ENCODE peak calls at places on chromosome 15, in eight cellular contexts. V, S, M, Z, F, K, L and P are unnamed samples.

GRCh38 chr15:65337436-65338070 is 33.1 kb downstream of the RNU5B-1 start:
- DNase-seq in L (no peak), S (no peak), K (no peak), V (no peak), M (no peak), Z (no peak), F (no peak), P (no peak)

GRCh38 chr15:30073915-30074314 is 8.8 kb upstream of the GOLGA8J start:
- DNase-seq in V (no peak), M (no peak), F (no peak), S (no peak), L (no peak), Z (no peak), K (no peak), P (no peak)

GRCh38 chr15:74873756-74874424 is 725 bp upstream of the SCAMP2 start:
- DNase-seq in M (no peak), S (no peak), V (peak; percentile 48), Z (no peak), L (no peak), K (no peak), F (no peak), P (peak; percentile 39)

GRCh38 chr15:25450163-25450562 is 11.3 kb upstream of the UBE3A start:
- DNase-seq in V (no peak), M (no peak), F (no peak), Z (no peak), K (no peak), S (peak; percentile 69), L (no peak), P (no peak)

GRCh38 chr15:71271327-71271726 is 156.1 kb downstream of the THSD4 start:
- DNase-seq in F (no peak), S (no peak), M (no peak), Z (no peak), V (no peak), L (no peak), K (no peak), P (no peak)

GRCh38 chr15:62618432-62618831 is 424.1 kb upstream of the TPM1 start:
- DNase-seq in L (no peak), M (no peak), V (no peak), Z (peak; percentile 45), F (peak; percentile 79), S (peak; percentile 80), K (no peak), P (peak; percentile 67)

GRCh38 chr15:63133786-63134185 is 12.1 kb downstream of the LACTB start:
- DNase-seq in V (no peak), Z (no peak), L (no peak), K (no peak), S (no peak), M (no peak), F (no peak), P (peak; percentile 67)

GRCh38 chr15:88896339-88897033 is 1.1 kb upstream of the HAPLN3 start:
- DNase-seq in F (no peak), K (no peak), Z (no peak), S (no peak), M (no peak), L (no peak), V (no peak), P (no peak)

GRCh38 chr15:62549345-62549970 is 384.4 kb upstream of the C2CD4B start:
- DNase-seq in K (no peak), S (peak; percentile 59), V (no peak), L (no peak), Z (no peak), F (no peak), M (peak; percentile 29), P (peak; percentile 75)

GRCh38 chr15:65326109-65326508 is 21.6 kb downstream of the RNU5B-1 start:
- DNase-seq in Z (no peak), S (no peak), M (no peak), L (no peak), V (peak; percentile 58), F (no peak), K (no peak), P (peak; percentile 13)

GRCh38 chr15:45129651-45130129 is at the start of the genes DUOX1 and DUOXA1:
- DNase-seq in S (peak; percentile 56), M (peak; percentile 16), V (no peak), Z (no peak), F (no peak), K (no peak), L (peak; percentile 94), P (no peak)

GRCh38 chr15:66995257-66995656 is 70.1 kb upstream of the SMAD3 start:
- DNase-seq in K (no peak), M (no peak), F (no peak), Z (no peak), S (peak; percentile 30), L (no peak), V (no peak), P (peak; percentile 54)

GRCh38 chr15:59154268-59154667 is 49.3 kb downstream of the CCNB2 start:
- DNase-seq in F (no peak), M (no peak), V (no peak), L (no peak), K (no peak), S (no peak), Z (no peak), P (no peak)

GRCh38 chr15:99706557-99707303 is 26.5 kb downstream of the LYSMD4 start:
- DNase-seq in S (no peak), K (no peak), F (no peak), V (no peak), L (no peak), Z (no peak), M (no peak), P (peak; percentile 26)

GRCh38 chr15:40793216-40793989 is 13.5 kb upstream of the ZFYVE19 start:
- DNase-seq in L (no peak), K (no peak), F (peak; percentile 91), V (no peak), Z (peak; percentile 81), M (peak; percentile 92), S (peak; percentile 98), P (peak; percentile 96)

GRCh38 chr15:98443483-98443882 is 204.9 kb upstream of the IGF1R start:
- DNase-seq in L (no peak), V (no peak), M (no peak), S (no peak), K (no peak), F (no peak), Z (no peak), P (no peak)

GRCh38 chr15:98444067-98444600 is 204.2 kb upstream of the IGF1R start:
- DNase-seq in F (no peak), S (no peak), K (no peak), V (no peak), M (no peak), L (no peak), Z (no peak), P (no peak)

GRCh38 chr15:98442379-98442833 is 205.9 kb upstream of the IGF1R start:
- DNase-seq in F (peak; percentile 34), Z (peak; percentile 63), L (no peak), K (no peak), M (peak; percentile 57), V (peak; percentile 50), S (peak; percentile 92), P (peak; percentile 88)

GRCh38 chr15:98441599-98441998 is 206.7 kb upstream of the IGF1R start:
- DNase-seq in L (no peak), K (no peak), Z (no peak), M (no peak), V (no peak), F (no peak), S (no peak), P (no peak)

GRCh38 chr15:98442901-98443300 is 205.4 kb upstream of the IGF1R start:
- DNase-seq in L (no peak), V (no peak), S (no peak), M (no peak), K (no peak), Z (no peak), F (no peak), P (no peak)
- H3K4me3 ChIP-seq in L (no peak overlapping the region), V (no peak overlapping the region), S (no peak overlapping the region), M (no peak overlapping the region), K (no peak overlapping the region), Z (no peak overlapping the region), F (no peak overlapping the region), P (no peak overlapping the region)

DNA sequence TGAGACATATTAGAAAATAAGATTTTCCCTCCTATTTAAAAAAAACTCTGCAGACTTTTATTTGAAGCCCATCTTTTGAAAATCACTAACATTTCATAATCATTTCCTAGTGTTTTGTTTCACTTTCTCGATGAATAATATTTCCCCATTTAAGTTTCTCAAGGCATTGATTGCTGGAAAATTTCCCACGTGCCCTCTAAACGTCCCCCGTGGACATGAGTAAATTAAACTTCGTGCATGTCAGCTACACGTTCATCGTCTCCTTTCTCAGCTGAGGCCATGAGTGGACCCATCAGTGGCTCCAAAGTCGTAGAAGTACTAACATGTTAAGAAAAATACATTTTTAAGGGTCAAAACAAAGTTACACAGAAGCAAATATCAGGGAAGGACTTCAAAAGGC is 2.0 kb upstream of the TM2D3 start:
- DNase-seq in F (no peak), Z (no peak), S (no peak), K (no peak), M (no peak), L (no peak), V (no peak), P (no peak)
- TF ChIP-seq CTCF in F (no peak), Z (no peak), S (no peak), K (no peak), M (no peak), L (no peak), V (no peak), P (no peak)

GRCh38 chr15:26691249-26691648 is 81.6 kb downstream of the GABRB3 start:
- DNase-seq in K (no peak), F (no peak), S (no peak), Z (no peak), L (no peak), V (no peak), M (no peak), P (no peak)

GRCh38 chr15:26686547-26687187 is 86.2 kb downstream of the GABRB3 start:
- DNase-seq in M (no peak), V (no peak), K (no peak), Z (no peak), F (no peak), S (no peak), L (no peak), P (no peak)

DNA sequence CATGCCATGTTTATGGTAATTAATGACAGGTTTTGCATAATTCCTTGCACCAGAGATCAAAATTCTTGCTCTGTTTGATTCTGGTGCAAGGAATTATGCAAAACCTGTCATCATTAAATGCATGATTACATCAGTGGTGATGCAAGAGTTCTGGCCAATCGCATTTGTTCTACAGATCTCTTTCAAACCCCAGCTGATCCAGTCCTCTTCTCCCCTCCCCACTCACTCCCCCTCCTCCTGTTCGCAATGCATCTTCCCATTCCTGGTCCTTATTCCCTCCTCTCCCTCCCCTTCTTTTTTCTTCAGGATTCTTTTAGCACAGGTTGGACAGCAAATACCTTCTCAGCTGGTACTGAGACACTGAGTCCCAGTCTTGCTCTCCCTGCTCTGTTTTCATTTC is 82.1 kb downstream of the GABRB3 start:
- DNase-seq in F (no peak), V (no peak), M (no peak), S (no peak), Z (no peak), K (no peak), L (no peak), P (no peak)
- H3K4me3 ChIP-seq in F (no peak overlapping the region), V (no peak overlapping the region), M (no peak overlapping the region), S (no peak overlapping the region), Z (no peak overlapping the region), K (no peak overlapping the region), L (no peak overlapping the region), P (no peak overlapping the region)

DNA sequence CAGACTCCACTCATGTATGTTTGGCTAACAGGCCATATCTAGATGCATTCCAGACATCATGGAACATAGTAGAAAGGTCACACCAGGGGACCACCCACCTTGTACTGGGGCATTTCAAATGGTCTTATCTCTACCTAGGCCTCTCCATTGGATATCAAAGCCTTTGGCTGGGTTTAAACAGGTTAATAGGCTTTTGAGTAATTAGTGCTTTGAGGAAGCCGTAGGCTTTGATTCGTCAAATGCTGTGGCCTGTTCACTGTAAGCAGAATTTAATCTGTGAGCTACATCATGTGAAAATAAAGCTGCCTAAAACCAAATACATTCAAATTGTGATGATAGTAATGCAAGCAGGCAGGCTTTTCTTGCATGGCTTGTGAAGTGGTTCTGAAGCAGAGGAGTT is 129.5 kb downstream of the ST8SIA2 start:
- DNase-seq in S (no peak), Z (no peak), V (no peak), L (no peak), M (no peak), F (no peak), K (no peak), P (no peak)
- TF ChIP-seq CTCF in S (no peak), Z (no peak), V (no peak), L (no peak), M (no peak), F (no peak), K (no peak), P (no peak)